ENCODE peak calls at places on chromosomes 2 and 18, in six cellular contexts. Y is heart right ventricle, U is neural progenitor cell, W is PC-9, L is breast epithelium, S is astrocyte of the cerebellum. H is an unnamed sample.

GRCh38 chr2:237322564-237322963 is 91.4 kb downstream of the COL6A3 start:
- DNase-seq in Y (no peak), S (no peak), U (peak), L (no peak), W (peak), H (no peak)

GRCh38 chr18:79739440-79739778 is 58.3 kb upstream of the KCNG2 start:
- DNase-seq in W (no peak), U (no peak), S (no peak), Y (no peak), L (no peak), H (no peak)

GRCh38 chr2:224837558-224837957 is 121.4 kb upstream of the CCDC195 start:
- DNase-seq in Y (peak), L (no peak), W (no peak), U (no peak), S (peak), H (peak)

GRCh38 chr2:37181726-37182684 is 6.5 kb downstream of the SULT6B1 start:
- DNase-seq in S (no peak), W (no peak), L (no peak), Y (no peak), U (no peak), H (no peak)

GRCh38 chr18:46335551-46336059 is 231.4 kb downstream of the HAUS1 start:
- DNase-seq in W (no peak), S (no peak), U (peak), L (no peak), Y (no peak), H (no peak)

GRCh38 chr2:164785447-164785846 is 56.2 kb downstream of the COBLL1 start:
- DNase-seq in L (no peak), W (no peak), S (peak), U (no peak), Y (no peak), H (no peak)

GRCh38 chr18:79947054-79947755 is 4.2 kb downstream of the SLC66A2 start:
- DNase-seq in Y (no peak), W (peak), S (no peak), U (no peak), L (peak), H (no peak)

GRCh38 chr18:49813321-49814146 is at the start of gene ACAA2:
- DNase-seq in W (peak), L (peak), U (peak), S (peak), Y (peak), H (peak)

GRCh38 chr2:194346189-194346588 is 1310.8 kb upstream of the SLC39A10 start:
- DNase-seq in U (peak), L (no peak), S (no peak), W (no peak), Y (no peak), H (no peak)

GRCh38 chr2:235135990-235136561 is 184.3 kb downstream of the SH3BP4 start:
- DNase-seq in L (peak), S (peak), Y (peak), W (peak), U (peak), H (peak)

GRCh38 chr18:63074987-63075404 is 244.6 kb downstream of the BCL2 start:
- DNase-seq in S (no peak), W (peak), U (peak), L (peak), Y (peak), H (no peak)

GRCh38 chr2:136077138-136077537 is 40.8 kb downstream of the CXCR4 start:
- DNase-seq in U (no peak), W (no peak), Y (no peak), L (no peak), S (no peak), H (no peak)

GRCh38 chr18:26471027-26471426 is 77.3 kb downstream of the KCTD1 start:
- DNase-seq in U (no peak), L (no peak), S (no peak), W (no peak), Y (no peak), H (no peak)

GRCh38 chr2:22037274-22037673 is 913.5 kb downstream of the TDRD15 start:
- DNase-seq in U (no peak), S (no peak), W (no peak), Y (peak), L (no peak), H (no peak)

GRCh38 chr2:47535073-47535472 is 132.1 kb downstream of the MSH2 start:
- DNase-seq in Y (no peak), W (no peak), U (no peak), S (no peak), L (no peak), H (no peak)

GRCh38 chr2:186068154-186068826 is 329.7 kb downstream of the FSIP2 start:
- DNase-seq in Y (peak), W (no peak), S (peak), U (peak), L (no peak), H (no peak)

GRCh38 chr2:120607996-120608395 is 127.7 kb upstream of the GLI2 start:
- DNase-seq in U (no peak), L (no peak), Y (no peak), W (no peak), S (no peak), H (no peak)

GRCh38 chr18:78925557-78926242 is 53.9 kb upstream of the SALL3 start:
- DNase-seq in W (no peak), S (no peak), Y (no peak), L (no peak), U (no peak), H (no peak)

GRCh38 chr2:73255007-73255644 is 21.0 kb downstream of the CCT7 start:
- DNase-seq in S (no peak), L (no peak), W (no peak), Y (no peak), U (no peak), H (no peak)

GRCh38 chr2:73253901-73254300 is 19.8 kb downstream of the CCT7 start:
- DNase-seq in W (peak), S (no peak), L (no peak), Y (no peak), U (no peak), H (no peak)

GRCh38 chr2:73253400-73253799 is 19.3 kb downstream of the CCT7 start:
- DNase-seq in U (no peak), S (no peak), Y (no peak), W (no peak), L (no peak), H (no peak)

GRCh38 chr2:73255907-73256617 is 22.0 kb downstream of the CCT7 start:
- DNase-seq in Y (no peak), S (no peak), U (peak), W (no peak), L (no peak), H (no peak)

GRCh38 chr2:73254343-73255006 is 20.4 kb downstream of the CCT7 start:
- DNase-seq in W (peak), Y (no peak), S (no peak), L (no peak), U (no peak), H (no peak)
- H3K4me3 ChIP-seq in W (no peak), Y (no peak), S (no peak), L (no peak), U (no peak), H (no peak)

GRCh38 chr2:134782107-134782506 is 56.3 kb upstream of the ACMSD start:
- DNase-seq in Y (no peak), L (no peak), U (no peak), W (no peak), S (no peak), H (no peak)

GRCh38 chr2:134780977-134781376 is 57.4 kb upstream of the ACMSD start:
- DNase-seq in W (no peak), Y (no peak), U (no peak), S (no peak), L (no peak), H (no peak)

GRCh38 chr2:134783912-134784311 is 54.5 kb upstream of the ACMSD start:
- DNase-seq in Y (no peak), S (no peak), L (no peak), U (no peak), W (no peak), H (no peak)

GRCh38 chr2:134785659-134786058 is 52.8 kb upstream of the ACMSD start:
- DNase-seq in S (no peak), U (no peak), L (no peak), W (no peak), Y (no peak), H (no peak)

DNA sequence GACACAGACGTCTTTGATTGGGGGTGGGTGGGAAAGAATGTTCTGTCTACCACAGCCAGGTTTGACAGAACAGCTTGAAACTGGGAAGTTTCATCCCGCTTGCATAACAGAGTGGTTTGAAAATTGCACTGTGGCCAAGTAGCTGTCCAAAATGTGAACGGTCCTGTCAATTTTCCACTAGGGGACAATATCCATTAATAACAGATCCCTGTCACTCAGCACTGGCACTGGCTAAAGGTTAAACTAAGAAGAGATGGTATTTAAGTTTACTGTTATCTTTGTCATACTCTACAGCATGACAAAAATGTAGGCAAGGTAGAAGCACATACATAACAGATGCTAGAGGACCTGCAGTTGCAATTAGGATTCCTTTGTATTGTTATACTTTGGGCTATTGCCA is 55.6 kb upstream of the ACMSD start:
- DNase-seq in W (peak), U (peak), Y (no peak), L (no peak), S (peak), H (no peak)
- TF ChIP-seq CTCF in W (peak), U (peak), Y (no peak), L (no peak), S (no peak), H (no peak)

DNA sequence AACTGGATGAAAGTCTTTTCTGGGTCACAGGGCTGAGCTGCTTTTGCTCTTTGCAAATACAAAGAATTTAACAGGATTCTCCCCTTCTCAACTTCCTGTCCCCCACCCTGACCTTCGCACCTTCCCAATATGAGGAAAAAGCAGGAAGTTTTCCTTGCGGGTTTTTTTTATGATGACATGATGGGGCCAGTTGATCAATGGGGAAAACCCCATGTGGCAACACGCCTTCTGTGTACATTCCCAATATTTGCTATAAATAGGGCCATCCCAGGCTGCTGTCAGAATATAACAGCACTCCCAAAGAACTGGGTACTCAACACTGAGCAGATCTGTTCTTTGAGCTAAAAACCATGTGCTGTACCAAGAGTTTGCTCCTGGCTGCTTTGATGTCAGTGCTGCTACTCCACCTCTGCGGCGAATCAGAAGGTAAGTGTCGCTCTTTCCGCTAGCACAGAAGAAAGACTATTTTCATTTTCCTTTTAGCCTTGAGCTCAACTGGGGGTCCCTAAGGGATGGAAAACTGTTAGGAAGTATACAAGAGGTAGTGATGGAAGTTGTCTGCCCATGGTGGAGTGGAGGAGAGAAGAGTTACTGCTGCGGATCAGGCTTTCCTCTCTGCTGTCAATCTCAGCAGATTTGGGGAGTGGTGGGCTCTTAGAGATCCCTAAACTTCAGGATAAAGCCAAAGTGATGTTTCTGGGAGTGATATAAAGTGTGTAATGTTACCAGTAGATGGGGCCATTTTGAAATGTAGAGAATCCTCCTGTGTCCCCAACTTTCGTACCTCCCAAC is at the start of gene CCL20:
- DNase-seq in L (no peak), S (no peak), W (no peak), Y (no peak), U (no peak), H (no peak)
- H3K4me3 ChIP-seq in L (no peak), S (no peak), W (no peak), Y (no peak), U (no peak), H (no peak)

DNA sequence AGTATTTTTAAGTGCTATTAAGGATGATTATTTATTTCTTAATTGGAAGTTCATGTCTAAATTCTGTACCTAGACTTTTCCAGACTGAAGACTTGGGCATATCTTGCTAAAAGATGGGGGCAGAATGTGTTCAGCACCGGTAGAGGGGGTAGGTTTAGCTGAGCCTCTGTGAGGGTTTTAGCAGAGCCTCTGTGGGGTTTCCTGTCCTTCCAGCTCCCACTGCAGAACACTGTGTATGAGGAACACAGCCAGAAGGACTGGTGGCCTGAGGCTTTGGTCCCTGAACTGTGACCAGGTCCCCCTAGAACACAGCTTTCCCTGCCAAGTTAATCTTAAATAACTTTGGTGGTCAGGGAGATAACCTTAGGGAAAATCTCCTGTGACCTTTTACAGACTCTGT is 123.4 kb upstream of the EPC2 start:
- DNase-seq in U (no peak), W (no peak), Y (no peak), L (no peak), S (no peak), H (no peak)
- TF ChIP-seq CTCF in U (no peak), W (no peak), Y (no peak), L (no peak), S (no peak), H (no peak)

DNA sequence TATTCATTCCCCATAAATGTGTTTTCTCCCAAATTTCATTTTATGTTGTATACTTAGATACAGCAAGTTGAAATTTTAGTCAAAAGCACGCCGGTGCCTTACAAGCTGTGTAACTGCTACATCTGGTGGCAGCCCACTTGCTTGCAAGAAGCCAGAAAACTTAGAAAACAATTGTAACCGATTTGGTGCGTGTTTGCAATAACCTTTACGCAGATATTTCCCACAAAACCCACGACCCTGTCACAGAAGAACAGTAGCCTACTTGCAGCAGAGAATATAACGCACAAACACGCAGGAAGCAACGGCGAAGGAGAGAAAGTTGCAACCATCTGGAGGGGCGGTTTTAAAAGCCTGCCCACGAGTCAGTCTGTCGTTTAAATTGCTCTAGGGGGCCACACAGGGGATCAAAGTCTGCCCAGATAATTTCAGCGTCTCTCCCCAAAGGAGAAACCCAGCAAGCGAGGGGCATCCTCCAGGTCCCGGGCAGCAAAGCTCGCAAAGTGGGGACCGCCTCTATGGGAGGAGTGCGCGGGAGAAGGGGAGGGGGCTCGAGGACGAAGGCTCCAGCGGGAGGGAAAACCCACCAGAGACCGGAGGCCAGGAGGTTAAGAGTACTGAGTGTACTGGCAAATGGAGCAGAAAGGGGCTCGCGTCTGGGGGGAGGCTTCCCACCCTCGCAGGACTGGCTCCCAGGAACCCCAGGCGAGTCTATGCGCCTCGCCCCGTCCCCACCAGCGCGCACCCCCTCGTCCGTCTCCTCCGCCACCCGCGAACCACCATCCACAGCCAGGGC is 1.2 kb downstream of the TLK1 start:
- DNase-seq in L (peak), U (peak), S (peak), Y (peak), W (peak), H (peak)
- H3K4me3 ChIP-seq in L (peak), U (peak), S (peak), Y (peak), W (peak), H (peak)

DNA sequence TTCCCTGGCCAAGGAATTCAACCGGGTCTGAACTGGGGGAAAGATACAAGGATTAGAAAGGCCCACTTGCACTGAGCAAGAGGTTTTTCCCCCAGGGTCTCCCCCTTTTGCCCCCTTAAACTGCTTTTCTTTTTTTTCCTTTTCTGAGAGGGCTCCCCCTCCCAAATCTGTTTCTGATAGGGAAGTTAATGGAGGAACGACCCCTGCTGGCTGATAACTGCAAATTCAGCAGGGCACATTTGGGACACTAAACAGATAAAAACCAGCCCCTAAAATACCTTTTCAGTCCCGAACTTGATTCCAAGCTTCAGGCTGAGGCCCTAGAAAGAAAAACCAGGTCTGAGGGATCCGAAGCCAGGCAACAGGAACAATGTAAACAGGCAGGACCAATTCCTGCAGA is 1012.4 kb upstream of the CRIM1 start:
- DNase-seq in W (no peak), S (no peak), Y (no peak), L (no peak), U (peak), H (no peak)
- TF ChIP-seq CTCF in W (peak), S (peak), Y (no peak), L (no peak), U (peak), H (no peak)

GRCh38 chr2:205746408-205746785 is 64.1 kb downstream of the NRP2 start:
- DNase-seq in L (no peak), Y (no peak), S (no peak), W (peak), U (no peak), H (no peak)

GRCh38 chr2:205749078-205749477 is 66.8 kb downstream of the NRP2 start:
- DNase-seq in S (no peak), U (no peak), L (no peak), W (peak), Y (no peak), H (no peak)

GRCh38 chr2:205745661-205746407 is 63.5 kb downstream of the NRP2 start:
- DNase-seq in S (no peak), W (no peak), L (no peak), Y (no peak), U (no peak), H (no peak)

GRCh38 chr2:205747827-205748386 is 65.6 kb downstream of the NRP2 start:
- DNase-seq in W (peak), Y (no peak), S (no peak), U (no peak), L (no peak), H (no peak)

DNA sequence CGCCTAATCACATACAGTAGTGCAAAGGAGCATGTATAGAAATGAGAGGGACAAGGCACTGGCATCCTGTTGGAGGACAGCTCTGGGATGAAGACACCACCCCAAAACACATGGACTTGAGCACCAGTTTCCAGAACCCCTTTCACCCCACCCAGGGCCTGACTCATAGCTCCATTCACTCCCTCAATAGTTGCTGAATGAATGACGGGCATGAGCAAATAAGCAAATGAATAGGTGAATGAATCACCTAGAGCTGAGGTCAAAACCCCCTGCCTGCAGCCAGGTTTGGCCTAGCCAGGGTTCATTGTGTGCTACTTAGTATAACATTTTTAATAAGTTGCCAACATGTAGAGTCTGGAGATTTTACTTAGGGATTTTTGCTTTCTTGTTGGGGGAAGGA is 66.4 kb downstream of the NRP2 start:
- DNase-seq in W (peak), U (no peak), S (no peak), Y (no peak), L (no peak), H (no peak)
- H3K4me3 ChIP-seq in W (peak), U (no peak), S (no peak), Y (no peak), L (no peak), H (no peak)

H was measured in AG09309.